ENCODE peak calls at places on chromosomes 1 and 21, in seven cellular contexts. I, Z, T, A, R, L and K are unnamed samples.

GRCh38 chr1:26417111-26417510 is 6.5 kb downstream of the LIN28A start:
- DNase-seq in I (peak), Z (peak), T (peak), A (peak), R (peak), L (peak), K (peak)

GRCh38 chr1:48555271-48555670 is 83.3 kb upstream of the SPATA6 start:
- DNase-seq in I (no peak), Z (no peak), T (no peak), A (no peak), R (no peak), L (no peak), K (no peak)

GRCh38 chr1:219387211-219387610 is 213.5 kb downstream of the LYPLAL1 start:
- DNase-seq in I (peak), Z (no peak), T (no peak), A (no peak), R (no peak), L (no peak), K (no peak)

GRCh38 chr1:158248122-158248521 is 6.1 kb upstream of the CD1A start:
- DNase-seq in I (no peak), Z (no peak), T (no peak), A (no peak), R (peak), L (no peak), K (no peak)

GRCh38 chr21:46492851-46493250 is 34.2 kb downstream of the DIP2A start:
- DNase-seq in I (no peak), Z (no peak), T (no peak), A (no peak), R (no peak), L (no peak), K (no peak)

GRCh38 chr21:39057121-39057520 is 126.1 kb downstream of the PSMG1 start:
- DNase-seq in I (peak), Z (no peak), T (no peak), A (peak), R (no peak), L (no peak), K (no peak)

GRCh38 chr1:55064861-55065263 is 25.5 kb downstream of the PCSK9 start:
- DNase-seq in I (peak), Z (no peak), T (peak), A (peak), R (no peak), L (no peak), K (peak)

GRCh38 chr1:210731193-210731592 is 402.5 kb downstream of the HHAT start:
- DNase-seq in I (no peak), Z (no peak), T (no peak), A (no peak), R (no peak), L (no peak), K (no peak)

GRCh38 chr1:95742591-95743089 is 508.6 kb downstream of the RWDD3 start:
- DNase-seq in I (no peak), Z (no peak), T (peak), A (peak), R (no peak), L (no peak), K (peak)

GRCh38 chr1:20711285-20712209 is 6.3 kb downstream of the KIF17 start:
- DNase-seq in I (no peak), Z (no peak), T (no peak), A (no peak), R (no peak), L (no peak), K (no peak)

GRCh38 chr1:16717174-16718108 is 22.9 kb upstream of the RNU1-4 start:
- DNase-seq in I (no peak), Z (no peak), T (no peak), A (peak), R (no peak), L (no peak), K (peak)

GRCh38 chr1:2382621-2383361 is 8.6 kb downstream of the MORN1 start:
- DNase-seq in I (peak), Z (no peak), T (no peak), A (peak), R (no peak), L (peak), K (peak)